ENCODE peak calls at places on chromosomes 16 and 17, in nine cellular contexts. S is uterus, O is GM12865, U is left ventricle myocardium inferior, R is endodermal cell, V is body of pancreas, H is fibroblast of lung, A is mucosa of descending colon, B is heart left ventricle. K is an unnamed sample.
A peak's percentile ranks its signal among the peaks of the same experiment; 100 is the strongest.

GRCh38 chr16:9598731-9599083 is 507.3 kb downstream of the HAPSTR1 start:
- DNase-seq in U (no peak), O (no peak), B (no peak), S (no peak), R (no peak), H (no peak), A (no peak), V (no peak), K (no peak)

GRCh38 chr17:67203818-67204217 is 41.2 kb downstream of the HELZ start:
- DNase-seq in H (no peak), V (no peak), S (no peak), U (no peak), R (no peak), O (no peak), B (no peak), A (no peak), K (no peak)

GRCh38 chr16:50532576-50532975 is 15.6 kb upstream of the NKD1 start:
- DNase-seq in O (no peak), V (no peak), B (no peak), S (no peak), U (no peak), R (peak; percentile 7), H (no peak), A (no peak), K (peak; percentile 72)

GRCh38 chr16:68902376-68903345 is 59.3 kb downstream of the TANGO6 start:
- DNase-seq in O (peak; percentile 42), S (no peak), H (peak; percentile 66), B (peak; percentile 7), R (peak; percentile 86), V (peak; percentile 51), A (peak; percentile 79), U (no peak), K (no peak)

GRCh38 chr17:2172447-2172938 is 117.6 kb downstream of the HIC1 start:
- DNase-seq in V (peak; percentile 72), S (peak; percentile 81), U (peak; percentile 49), R (no peak), A (no peak), O (no peak), B (peak; percentile 56), H (no peak), K (no peak)

GRCh38 chr16:4416200-4417032 is at the start of gene CORO7:
- DNase-seq in V (peak; percentile 95), R (peak; percentile 96), H (peak; percentile 79), U (peak; percentile 98), S (peak; percentile 95), B (peak; percentile 98), O (peak; percentile 97), A (peak; percentile 98), K (peak; percentile 99)

GRCh38 chr17:37301288-37301687 is 74.5 kb upstream of the C17orf78 start:
- DNase-seq in V (peak; percentile 24), O (no peak), S (no peak), H (peak; percentile 43), R (no peak), U (no peak), A (no peak), B (no peak), K (no peak)

GRCh38 chr16:35411156-35411555 is 1951.7 kb downstream of the TP53TG3F start:
- DNase-seq in V (no peak), B (no peak), U (no peak), A (no peak), H (no peak), O (no peak), S (no peak), R (no peak), K (no peak)

DNA sequence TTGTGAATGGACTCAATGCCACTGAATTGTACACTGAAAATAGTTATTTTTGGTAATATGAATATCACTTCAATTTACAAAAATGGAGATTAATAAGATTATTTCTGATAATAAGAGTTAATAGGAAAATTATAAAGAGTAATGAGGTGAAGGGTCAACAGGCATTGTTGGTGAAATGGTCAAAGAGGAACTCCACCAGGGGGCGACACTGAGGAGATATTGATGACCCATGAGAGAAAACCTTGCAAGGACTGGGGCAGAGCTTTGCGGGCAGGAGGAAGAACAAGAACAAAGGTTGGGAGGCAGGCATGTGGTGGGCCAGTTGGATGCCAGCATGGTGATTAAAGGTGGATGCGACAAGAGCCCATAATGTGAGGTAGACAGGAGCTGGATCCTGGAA is 74.0 kb upstream of the XYLT1 start:
- DNase-seq in O (peak; percentile 19), H (no peak), V (no peak), U (no peak), A (peak; percentile 18), S (no peak), R (peak; percentile 83), B (no peak), K (no peak)
- TF ChIP-seq CTCF in O (peak; percentile 23), H (peak; percentile 26), V (no peak), U (no peak), A (no peak), S (no peak), R (peak; percentile 68), B (no peak), K (no peak)

GRCh38 chr16:51816929-51817328 is 665.9 kb upstream of the SALL1 start:
- DNase-seq in H (peak; percentile 50), V (no peak), A (no peak), S (no peak), U (no peak), O (no peak), R (no peak), B (no peak), K (no peak)

GRCh38 chr16:51812945-51813344 is 661.9 kb upstream of the SALL1 start:
- DNase-seq in H (no peak), U (no peak), O (no peak), B (no peak), S (no peak), V (no peak), R (no peak), A (no peak), K (no peak)

GRCh38 chr16:51815527-51815926 is 664.5 kb upstream of the SALL1 start:
- DNase-seq in U (no peak), V (no peak), O (no peak), R (no peak), H (peak; percentile 34), A (no peak), B (no peak), S (no peak), K (no peak)

GRCh38 chr16:51814617-51815016 is 663.5 kb upstream of the SALL1 start:
- DNase-seq in U (no peak), R (no peak), B (no peak), A (no peak), V (no peak), H (no peak), O (no peak), S (no peak), K (no peak)

GRCh38 chr16:51813609-51814008 is 662.5 kb upstream of the SALL1 start:
- DNase-seq in B (no peak), A (no peak), S (no peak), O (no peak), U (no peak), H (no peak), R (peak; percentile 76), V (no peak), K (no peak)
- TF ChIP-seq CTCF in B (no peak), A (no peak), S (no peak), O (no peak), U (no peak), H (no peak), R (peak; percentile 86), V (no peak), K (no peak)

DNA sequence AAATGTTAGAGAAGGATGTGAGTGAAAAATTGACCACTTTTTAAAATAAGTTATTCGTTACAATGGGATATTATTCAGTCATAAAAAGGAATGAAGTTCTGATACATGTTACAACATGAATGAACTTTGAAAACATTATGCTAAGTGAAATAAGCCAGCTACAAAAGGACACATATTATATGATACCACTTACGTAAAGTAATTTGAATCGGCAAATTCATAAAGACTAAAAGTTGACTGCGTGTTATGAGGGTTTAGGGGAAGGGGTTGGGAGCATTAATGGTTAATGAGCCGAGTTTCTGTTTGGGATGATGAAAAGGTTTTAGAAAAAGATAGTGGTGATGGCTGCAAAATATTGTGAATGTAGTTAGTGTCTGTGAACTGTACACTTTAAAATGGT is 73.1 kb downstream of the USP32 start:
- DNase-seq in U (no peak), R (no peak), V (no peak), B (no peak), S (no peak), O (no peak), A (no peak), H (no peak), K (no peak)
- TF ChIP-seq CTCF in U (no peak), R (no peak), V (no peak), B (no peak), S (no peak), O (no peak), A (no peak), H (no peak), K (no peak)

GRCh38 chr16:787978-788398 is at the start of gene RPUSD1:
- DNase-seq in B (no peak), A (no peak), U (peak; percentile 25), S (no peak), O (peak; percentile 32), V (peak; percentile 30), H (peak; percentile 5), R (no peak), K (no peak)
- TF ChIP-seq CTCF in B (no peak), A (no peak), U (peak; percentile 14), S (no peak), O (no peak), V (peak; percentile 4), H (no peak), R (no peak), K (no peak)

DNA sequence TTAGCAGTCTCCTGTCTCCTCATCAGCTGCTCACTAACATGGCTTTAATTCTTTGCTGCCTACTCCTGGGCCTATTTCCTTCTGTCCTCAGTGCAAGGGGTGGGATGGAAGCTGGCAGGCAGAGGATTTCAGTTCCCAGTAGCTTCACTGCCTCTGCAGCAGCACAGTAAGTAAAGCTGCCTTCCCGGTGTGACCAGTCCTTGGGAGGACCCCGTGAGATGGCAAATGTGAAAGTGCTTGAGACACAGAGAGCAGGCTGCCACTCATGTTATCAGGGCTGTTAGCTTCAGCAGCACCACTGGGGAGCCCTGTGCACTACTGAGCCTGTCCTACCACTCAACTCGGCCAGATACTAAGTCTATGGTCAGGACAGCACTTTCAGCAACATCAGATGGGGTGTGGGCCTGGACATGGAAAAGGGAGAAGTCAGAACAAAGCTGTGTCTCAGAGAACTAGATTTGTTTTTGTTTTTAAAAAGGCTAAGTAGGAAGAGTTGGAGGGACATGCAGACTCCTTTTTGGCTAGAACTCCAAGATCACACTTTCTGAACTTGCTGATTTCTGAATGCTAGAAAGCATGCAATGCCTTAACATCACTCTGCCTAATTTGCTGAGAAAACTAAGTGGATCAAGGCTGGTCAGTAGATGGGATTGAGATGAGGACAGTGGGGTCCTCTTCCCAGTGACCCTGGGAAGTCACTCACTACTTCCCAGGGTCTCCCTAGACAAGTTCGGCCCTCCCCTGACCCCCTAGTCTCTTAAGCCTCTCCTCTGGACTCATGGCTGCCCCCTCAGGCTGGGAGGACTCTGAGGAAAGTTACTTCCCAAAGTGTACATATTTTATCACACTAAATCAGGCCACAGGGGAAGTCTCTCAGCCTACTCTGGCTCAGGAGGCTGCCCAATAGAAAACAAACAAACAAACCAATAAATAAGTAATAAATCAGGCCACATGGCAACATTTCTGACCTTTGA is 1.1 kb downstream of the ACSF2 start:
- DNase-seq in R (peak; percentile 84), B (peak; percentile 15), A (peak; percentile 63), H (peak; percentile 35), U (peak; percentile 17), O (peak; percentile 55), S (peak; percentile 19), V (peak; percentile 26), K (no peak)
- TF ChIP-seq CTCF in R (peak; percentile 51), B (peak; percentile 11), A (no peak), H (peak; percentile 18), U (no peak), O (peak; percentile 31), S (no peak), V (no peak), K (no peak)

GRCh38 chr16:12111223-12111622 is 134.7 kb downstream of the SNX29 start:
- DNase-seq in A (no peak), O (no peak), V (no peak), S (no peak), H (no peak), U (no peak), B (no peak), R (no peak), K (no peak)
- TF ChIP-seq CTCF in A (no peak), O (no peak), V (no peak), S (no peak), H (no peak), U (no peak), B (no peak), R (no peak), K (no peak)